ENCODE peak calls at places on chromosomes 7 and 10, in five cellular contexts. One of them, this sample, is unnamed.

GRCh38 chr10:103605359-103606156 is 112.1 kb downstream of the NEURL1 start:
- DNase-seq in fibroblast of the aortic adventitia: peak
- DNase-seq in psoas muscle: peak
- DNase-seq in heart right ventricle: no peak
- DNase-seq in epithelial cell of esophagus: peak
- DNase-seq in this sample: peak

GRCh38 chr10:118594392-118595063 is 920 bp downstream of the PRLHR start:
- DNase-seq in fibroblast of the aortic adventitia: peak
- DNase-seq in heart right ventricle: peak
- DNase-seq in psoas muscle: peak
- DNase-seq in epithelial cell of esophagus: peak
- DNase-seq in this sample: no peak

GRCh38 chr10:52961298-52961697 is 188.7 kb upstream of the MBL2 start:
- DNase-seq in heart right ventricle: no peak
- DNase-seq in epithelial cell of esophagus: no peak
- DNase-seq in psoas muscle: no peak
- DNase-seq in fibroblast of the aortic adventitia: no peak
- DNase-seq in this sample: no peak

GRCh38 chr10:79347894-79348639 is 798 bp downstream of the PPIF start:
- DNase-seq in epithelial cell of esophagus: peak
- DNase-seq in fibroblast of the aortic adventitia: peak
- DNase-seq in psoas muscle: peak
- DNase-seq in heart right ventricle: peak
- DNase-seq in this sample: peak

GRCh38 chr10:119270893-119271361 is 63.6 kb downstream of the GRK5 start:
- DNase-seq in epithelial cell of esophagus: peak
- DNase-seq in psoas muscle: peak
- DNase-seq in heart right ventricle: peak
- DNase-seq in fibroblast of the aortic adventitia: peak
- DNase-seq in this sample: no peak

GRCh38 chr7:34160261-34160752 is 255.0 kb downstream of the BMPER start:
- DNase-seq in heart right ventricle: no peak
- DNase-seq in epithelial cell of esophagus: no peak
- DNase-seq in fibroblast of the aortic adventitia: peak
- DNase-seq in psoas muscle: no peak
- DNase-seq in this sample: no peak

GRCh38 chr7:83681200-83681599 is 32.3 kb upstream of the SEMA3E start:
- DNase-seq in heart right ventricle: no peak
- DNase-seq in fibroblast of the aortic adventitia: no peak
- DNase-seq in epithelial cell of esophagus: no peak
- DNase-seq in psoas muscle: no peak
- DNase-seq in this sample: no peak

GRCh38 chr10:132264966-132265877 is 42.5 kb downstream of the STK32C start:
- DNase-seq in psoas muscle: peak
- DNase-seq in heart right ventricle: peak
- DNase-seq in fibroblast of the aortic adventitia: peak
- DNase-seq in epithelial cell of esophagus: no peak
- DNase-seq in this sample: no peak

GRCh38 chr7:57646901-57647246 is 196.9 kb downstream of the ZNF716 start:
- DNase-seq in fibroblast of the aortic adventitia: no peak
- DNase-seq in heart right ventricle: no peak
- DNase-seq in epithelial cell of esophagus: no peak
- DNase-seq in psoas muscle: no peak
- DNase-seq in this sample: no peak

GRCh38 chr7:148383651-148384050 is 206.9 kb upstream of the C7orf33 start:
- DNase-seq in epithelial cell of esophagus: no peak
- DNase-seq in fibroblast of the aortic adventitia: no peak
- DNase-seq in psoas muscle: no peak
- DNase-seq in heart right ventricle: no peak
- DNase-seq in this sample: no peak

GRCh38 chr7:137717045-137717444 is 129.7 kb downstream of the DGKI start:
- DNase-seq in epithelial cell of esophagus: no peak
- DNase-seq in psoas muscle: no peak
- DNase-seq in heart right ventricle: no peak
- DNase-seq in fibroblast of the aortic adventitia: no peak
- DNase-seq in this sample: no peak

GRCh38 chr7:114082934-114083647 is 164.3 kb upstream of the PPP1R3A start:
- DNase-seq in psoas muscle: peak
- DNase-seq in epithelial cell of esophagus: no peak
- DNase-seq in heart right ventricle: no peak
- DNase-seq in fibroblast of the aortic adventitia: peak
- DNase-seq in this sample: peak

GRCh38 chr10:120477006-120477722 is 20.1 kb downstream of the PLPP4 start:
- DNase-seq in psoas muscle: no peak
- DNase-seq in heart right ventricle: no peak
- DNase-seq in epithelial cell of esophagus: peak
- DNase-seq in fibroblast of the aortic adventitia: peak
- DNase-seq in this sample: no peak

GRCh38 chr7:102843850-102844249 is 69.0 kb upstream of the LRRC17 start:
- DNase-seq in psoas muscle: no peak
- DNase-seq in epithelial cell of esophagus: no peak
- DNase-seq in heart right ventricle: no peak
- DNase-seq in fibroblast of the aortic adventitia: no peak
- DNase-seq in this sample: no peak

GRCh38 chr10:97539523-97540200 is 32.9 kb upstream of the ANKRD2 start:
- DNase-seq in psoas muscle: peak
- DNase-seq in heart right ventricle: peak
- DNase-seq in epithelial cell of esophagus: peak
- DNase-seq in fibroblast of the aortic adventitia: peak
- DNase-seq in this sample: peak

GRCh38 chr7:105715528-105715927 is 134.2 kb upstream of the EFCAB10 start:
- DNase-seq in heart right ventricle: no peak
- DNase-seq in epithelial cell of esophagus: no peak
- DNase-seq in fibroblast of the aortic adventitia: no peak
- DNase-seq in psoas muscle: no peak
- DNase-seq in this sample: no peak

GRCh38 chr10:100636848-100637553 is 101.3 kb downstream of the HIF1AN start:
- DNase-seq in fibroblast of the aortic adventitia: no peak
- DNase-seq in heart right ventricle: no peak
- DNase-seq in epithelial cell of esophagus: no peak
- DNase-seq in psoas muscle: no peak
- DNase-seq in this sample: no peak

GRCh38 chr7:85070967-85071628 is 115.8 kb downstream of the SEMA3D start:
- DNase-seq in heart right ventricle: no peak
- DNase-seq in fibroblast of the aortic adventitia: no peak
- DNase-seq in epithelial cell of esophagus: peak
- DNase-seq in psoas muscle: no peak
- DNase-seq in this sample: no peak

GRCh38 chr10:120562956-120563355 is 105.9 kb downstream of the PLPP4 start:
- DNase-seq in epithelial cell of esophagus: no peak
- DNase-seq in heart right ventricle: no peak
- DNase-seq in fibroblast of the aortic adventitia: no peak
- DNase-seq in psoas muscle: no peak
- DNase-seq in this sample: no peak

GRCh38 chr10:86524225-86524982 is 2.8 kb upstream of the WAPL start:
- DNase-seq in heart right ventricle: no peak
- DNase-seq in fibroblast of the aortic adventitia: no peak
- DNase-seq in psoas muscle: no peak
- DNase-seq in epithelial cell of esophagus: no peak
- DNase-seq in this sample: no peak

GRCh38 chr10:1962025-1962424 is 224.7 kb upstream of the ADARB2 start:
- DNase-seq in psoas muscle: no peak
- DNase-seq in epithelial cell of esophagus: no peak
- DNase-seq in fibroblast of the aortic adventitia: no peak
- DNase-seq in heart right ventricle: no peak
- DNase-seq in this sample: no peak

GRCh38 chr10:132186488-132187413 is at the start of gene DPYSL4:
- DNase-seq in fibroblast of the aortic adventitia: no peak
- DNase-seq in epithelial cell of esophagus: no peak
- DNase-seq in psoas muscle: no peak
- DNase-seq in heart right ventricle: no peak
- DNase-seq in this sample: no peak

GRCh38 chr7:125668321-125668993 is 738.8 kb upstream of the POT1 start:
- DNase-seq in heart right ventricle: no peak
- DNase-seq in psoas muscle: no peak
- DNase-seq in fibroblast of the aortic adventitia: peak
- DNase-seq in epithelial cell of esophagus: no peak
- DNase-seq in this sample: no peak

GRCh38 chr7:105154084-105154483 is 140.1 kb downstream of the KMT2E start:
- DNase-seq in psoas muscle: no peak
- DNase-seq in epithelial cell of esophagus: no peak
- DNase-seq in fibroblast of the aortic adventitia: no peak
- DNase-seq in heart right ventricle: no peak
- DNase-seq in this sample: no peak

GRCh38 chr7:98283127-98283886 is 1.8 kb downstream of the BRI3 start:
- DNase-seq in epithelial cell of esophagus: peak
- DNase-seq in psoas muscle: peak
- DNase-seq in fibroblast of the aortic adventitia: peak
- DNase-seq in heart right ventricle: no peak
- DNase-seq in this sample: peak

GRCh38 chr10:31133628-31134302 is 102.1 kb upstream of the ZNF438 start:
- DNase-seq in heart right ventricle: peak
- DNase-seq in psoas muscle: peak
- DNase-seq in epithelial cell of esophagus: peak
- DNase-seq in fibroblast of the aortic adventitia: peak
- DNase-seq in this sample: peak

GRCh38 chr10:96716396-96716795 is 3.9 kb downstream of the PIK3AP1 start:
- DNase-seq in fibroblast of the aortic adventitia: no peak
- DNase-seq in heart right ventricle: no peak
- DNase-seq in epithelial cell of esophagus: no peak
- DNase-seq in psoas muscle: no peak
- DNase-seq in this sample: no peak

GRCh38 chr10:84236807-84237198 is 4.5 kb downstream of the LRIT1 start:
- DNase-seq in psoas muscle: no peak
- DNase-seq in epithelial cell of esophagus: no peak
- DNase-seq in heart right ventricle: no peak
- DNase-seq in fibroblast of the aortic adventitia: no peak
- DNase-seq in this sample: no peak

GRCh38 chr7:131076711-131077170 is 250.9 kb upstream of the MKLN1 start:
- DNase-seq in psoas muscle: no peak
- DNase-seq in heart right ventricle: no peak
- DNase-seq in epithelial cell of esophagus: no peak
- DNase-seq in fibroblast of the aortic adventitia: peak
- DNase-seq in this sample: no peak

GRCh38 chr10:60769406-60769805 is 8.9 kb upstream of the CDK1 start:
- DNase-seq in epithelial cell of esophagus: no peak
- DNase-seq in fibroblast of the aortic adventitia: no peak
- DNase-seq in psoas muscle: no peak
- DNase-seq in heart right ventricle: no peak
- DNase-seq in this sample: no peak

GRCh38 chr7:49791089-49791741 is 17.8 kb downstream of the VWC2 start:
- DNase-seq in fibroblast of the aortic adventitia: no peak
- DNase-seq in psoas muscle: no peak
- DNase-seq in epithelial cell of esophagus: peak
- DNase-seq in heart right ventricle: no peak
- DNase-seq in this sample: no peak

GRCh38 chr7:5557920-5558401 is 134.3 kb upstream of the TNRC18 start:
- DNase-seq in heart right ventricle: peak
- DNase-seq in psoas muscle: peak
- DNase-seq in epithelial cell of esophagus: no peak
- DNase-seq in fibroblast of the aortic adventitia: peak
- DNase-seq in this sample: peak

GRCh38 chr7:122544463-122544862 is 154.5 kb downstream of the RNF133 start:
- DNase-seq in epithelial cell of esophagus: no peak
- DNase-seq in psoas muscle: no peak
- DNase-seq in heart right ventricle: no peak
- DNase-seq in fibroblast of the aortic adventitia: no peak
- DNase-seq in this sample: peak

DNA sequence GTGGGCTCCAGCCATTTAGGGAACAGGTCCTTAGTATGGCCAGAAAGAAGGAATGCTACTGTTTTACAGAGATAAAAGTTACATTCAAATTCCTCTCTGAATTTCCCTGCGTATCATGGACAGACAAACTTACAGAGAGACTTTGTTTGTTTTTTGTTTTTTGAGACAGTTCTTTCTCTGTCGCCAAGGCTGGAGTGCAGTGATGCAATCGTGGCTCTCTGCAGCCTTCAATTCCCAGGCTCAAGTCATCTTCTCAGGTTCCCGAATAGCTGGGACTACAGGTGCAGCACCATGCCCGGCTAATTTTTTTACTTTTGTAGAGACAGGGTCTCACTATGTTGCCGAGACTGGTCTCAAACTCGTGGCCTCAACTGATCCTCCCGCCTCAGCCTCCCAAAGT is 64.6 kb upstream of the MPP7 start:
- DNase-seq in epithelial cell of esophagus: no peak
- DNase-seq in fibroblast of the aortic adventitia: no peak
- DNase-seq in heart right ventricle: no peak
- DNase-seq in psoas muscle: no peak
- DNase-seq in this sample: no peak
- H3K4me3 ChIP-seq in epithelial cell of esophagus: no peak
- H3K4me3 ChIP-seq in fibroblast of the aortic adventitia: no peak
- H3K4me3 ChIP-seq in heart right ventricle: no peak
- H3K4me3 ChIP-seq in psoas muscle: no peak
- H3K4me3 ChIP-seq in this sample: no peak

GRCh38 chr7:1455955-1456354 is 3.3 kb downstream of the MICALL2 start:
- DNase-seq in fibroblast of the aortic adventitia: no peak
- DNase-seq in heart right ventricle: no peak
- DNase-seq in epithelial cell of esophagus: no peak
- DNase-seq in psoas muscle: no peak
- DNase-seq in this sample: no peak
- H3K4me3 ChIP-seq in fibroblast of the aortic adventitia: no peak
- H3K4me3 ChIP-seq in heart right ventricle: no peak
- H3K4me3 ChIP-seq in epithelial cell of esophagus: no peak
- H3K4me3 ChIP-seq in psoas muscle: no peak
- H3K4me3 ChIP-seq in this sample: no peak

DNA sequence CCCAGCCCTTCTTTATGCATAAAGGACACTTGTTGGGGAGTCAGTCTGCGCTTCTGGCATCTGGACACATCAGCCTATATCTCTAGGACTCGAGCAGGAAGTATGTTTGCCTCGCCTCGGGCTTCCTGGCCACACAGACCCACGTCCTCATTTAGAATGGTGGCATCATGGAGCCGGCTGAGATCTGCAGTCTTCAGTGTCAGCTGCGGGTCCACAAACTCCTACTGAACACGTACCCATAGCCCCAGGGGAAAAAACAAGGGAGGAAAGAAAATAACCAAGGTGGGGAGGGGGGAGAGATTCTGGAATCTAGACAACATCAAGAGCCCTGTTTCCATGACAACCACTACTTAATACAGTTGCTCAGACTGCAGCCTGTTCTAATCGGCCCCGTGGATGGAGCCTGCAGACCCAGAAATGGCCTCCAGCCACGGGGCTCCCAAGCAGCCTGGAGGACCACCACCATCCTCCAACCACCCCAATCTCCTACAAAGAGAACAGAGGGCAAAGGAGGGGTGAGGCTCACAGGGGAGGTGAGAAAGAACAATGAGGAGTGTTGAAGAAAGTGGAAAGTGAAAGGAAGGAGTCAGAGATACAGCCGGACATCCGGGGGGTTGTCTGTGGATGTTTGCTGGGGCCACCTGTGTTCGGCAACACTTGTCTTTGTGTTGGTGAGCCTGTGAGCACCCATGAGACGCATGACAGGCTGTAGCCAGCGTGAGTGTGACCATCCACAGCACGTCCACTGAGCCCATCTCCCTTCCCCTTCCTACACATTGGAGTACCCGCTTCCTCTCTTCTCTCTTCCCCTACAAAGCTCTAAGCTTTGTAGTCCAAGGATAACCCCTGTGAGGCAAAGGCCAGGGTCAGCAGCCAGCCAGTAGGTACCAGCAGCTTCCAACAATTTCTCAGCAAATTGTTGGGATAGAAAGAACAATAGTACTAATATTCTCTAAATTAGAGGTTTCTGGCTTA is 141.0 kb downstream of the PLXNA4 start:
- DNase-seq in heart right ventricle: no peak
- DNase-seq in psoas muscle: no peak
- DNase-seq in epithelial cell of esophagus: no peak
- DNase-seq in fibroblast of the aortic adventitia: no peak
- DNase-seq in this sample: no peak
- H3K4me3 ChIP-seq in heart right ventricle: no peak
- H3K4me3 ChIP-seq in psoas muscle: no peak
- H3K4me3 ChIP-seq in epithelial cell of esophagus: no peak
- H3K4me3 ChIP-seq in fibroblast of the aortic adventitia: no peak
- H3K4me3 ChIP-seq in this sample: no peak

GRCh38 chr7:157718303-157719007 is 381.7 kb downstream of the DNAJB6 start:
- DNase-seq in psoas muscle: no peak
- DNase-seq in epithelial cell of esophagus: no peak
- DNase-seq in heart right ventricle: no peak
- DNase-seq in fibroblast of the aortic adventitia: no peak
- DNase-seq in this sample: peak
- H3K4me3 ChIP-seq in psoas muscle: no peak
- H3K4me3 ChIP-seq in epithelial cell of esophagus: no peak
- H3K4me3 ChIP-seq in heart right ventricle: no peak
- H3K4me3 ChIP-seq in fibroblast of the aortic adventitia: no peak
- H3K4me3 ChIP-seq in this sample: no peak

This sample was measured in sigmoid colon.